ENCODE peak calls at places on chromosome 5, in four cellular contexts. J is kidney, N is left ventricle myocardium inferior, I is right atrium auricular region. C is an unnamed sample.

GRCh38 chr5:175658299-175659145 is 651 bp downstream of the HRH2 start:
- DNase-seq in J (no peak), N (no peak), I (no peak), C (peak; percentile 60)

GRCh38 chr5:116600876-116601275 is 26.3 kb upstream of the SEMA6A start:
- DNase-seq in J (no peak), N (no peak), I (no peak), C (no peak)

GRCh38 chr5:69334793-69335268 is 2.2 kb upstream of the CCDC125 start:
- DNase-seq in J (peak; percentile 92), N (peak; percentile 88), I (peak; percentile 85), C (peak; percentile 90)

GRCh38 chr5:137847699-137848098 is 20.0 kb upstream of the MYOT start:
- DNase-seq in J (no peak), N (no peak), I (no peak), C (no peak)

GRCh38 chr5:133757396-133757795 is 145.1 kb upstream of the FSTL4 start:
- DNase-seq in J (no peak), N (no peak), I (no peak), C (no peak)

GRCh38 chr5:137051165-137051564 is 448.0 kb downstream of the SPOCK1 start:
- DNase-seq in J (no peak), N (no peak), I (no peak), C (no peak)

GRCh38 chr5:132052520-132052919 is 7.9 kb upstream of the IL3 start:
- DNase-seq in J (peak; percentile 58), N (peak; percentile 12), I (peak; percentile 38), C (peak; percentile 71)

GRCh38 chr5:126054593-126055347 is 368.4 kb upstream of the GRAMD2B start:
- DNase-seq in J (no peak), N (no peak), I (no peak), C (no peak)

GRCh38 chr5:170597109-170597741 is 93.4 kb downstream of the KCNIP1 start:
- DNase-seq in J (no peak), N (no peak), I (no peak), C (no peak)

GRCh38 chr5:55440188-55440646 is 94.5 kb downstream of the PLPP1 start:
- DNase-seq in J (no peak), N (no peak), I (no peak), C (no peak)

GRCh38 chr5:118224546-118224945 is 763.8 kb downstream of the DTWD2 start:
- DNase-seq in J (no peak), N (no peak), I (no peak), C (no peak)

GRCh38 chr5:65828022-65828421 is 98.4 kb upstream of the ERBIN start:
- DNase-seq in J (no peak), N (no peak), I (no peak), C (no peak)

GRCh38 chr5:172049226-172049796 is 42.9 kb upstream of the FBXW11 start:
- DNase-seq in J (no peak), N (no peak), I (no peak), C (no peak)

GRCh38 chr5:96881511-96882115 is 5.3 kb downstream of the ERAP2 start:
- DNase-seq in J (no peak), N (no peak), I (no peak), C (no peak)

GRCh38 chr5:38551020-38552017 is 5.1 kb downstream of the LIFR start:
- DNase-seq in J (no peak), N (no peak), I (no peak), C (no peak)

GRCh38 chr5:147966829-147967228 is 60.5 kb upstream of the C5orf46 start:
- DNase-seq in J (no peak), N (no peak), I (no peak), C (no peak)

GRCh38 chr5:52769061-52769460 is 18.7 kb upstream of the ITGA1 start:
- DNase-seq in J (no peak), N (no peak), I (no peak), C (no peak)

GRCh38 chr5:33403187-33403586 is 37.6 kb upstream of the TARS1 start:
- DNase-seq in J (no peak), N (no peak), I (no peak), C (no peak)

DNA sequence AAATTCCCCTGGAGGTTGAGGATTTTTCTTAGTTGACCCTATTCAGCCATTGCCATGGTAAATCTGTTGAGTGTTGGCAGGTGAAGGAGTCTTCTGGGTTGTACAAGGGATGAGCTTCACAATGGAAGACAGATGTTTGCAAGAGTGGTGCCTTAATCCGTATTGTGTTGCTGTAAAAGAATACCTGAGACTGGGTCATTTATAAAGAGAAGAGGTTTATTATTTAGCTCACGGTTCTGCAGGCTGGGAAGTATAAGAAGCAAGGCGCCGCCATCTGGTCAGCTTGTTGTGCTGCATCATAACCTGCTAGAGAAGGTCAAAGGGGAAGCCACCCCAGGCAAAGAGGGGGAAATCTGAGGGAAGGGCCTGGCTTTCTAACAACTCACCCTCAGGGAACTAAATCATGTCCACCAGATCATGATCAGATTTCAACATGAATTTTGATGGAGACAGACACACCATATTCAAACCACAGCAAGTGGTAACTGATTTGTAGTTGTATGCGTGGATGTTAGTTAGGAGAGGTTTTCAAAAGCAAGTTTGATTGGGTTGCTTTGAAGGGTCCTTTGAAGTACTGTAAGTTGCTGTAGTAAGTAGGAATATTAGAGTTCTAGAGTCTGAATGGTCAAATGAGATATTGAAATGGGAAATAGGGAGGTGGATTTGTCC is 2.5 kb downstream of the TNPO1 start:
- DNase-seq in J (no peak), N (peak; percentile 58), I (peak; percentile 83), C (peak; percentile 70)
- H3K27ac ChIP-seq in J (no peak overlapping the region), N (no peak overlapping the region), I (no peak overlapping the region), C (no peak overlapping the region)

DNA sequence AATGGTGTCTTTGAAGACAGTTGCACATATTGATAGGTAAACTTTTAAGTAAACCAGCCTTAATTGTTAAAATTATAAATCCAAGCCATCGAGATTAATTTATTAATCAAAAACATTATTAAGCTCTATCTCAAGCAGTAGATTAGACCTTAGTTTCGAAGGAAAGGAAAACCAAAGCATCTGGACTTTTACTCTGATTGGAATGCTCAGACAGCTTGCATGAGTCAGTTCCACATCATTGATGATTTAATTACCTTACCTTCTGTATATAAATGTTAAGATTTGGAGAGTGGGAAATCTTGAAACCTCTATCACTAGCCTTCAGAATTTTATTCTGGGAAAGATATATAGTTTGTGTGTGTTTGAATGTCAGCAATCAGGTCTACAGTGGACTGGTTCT is 23.9 kb downstream of the DCP2 start:
- DNase-seq in J (no peak), N (no peak), I (no peak), C (no peak)
- H3K36me3 ChIP-seq in J (peaks cover 15% of the 10 kb centered on the region), N (peaks cover 41% of the 10 kb centered on the region), I (peaks cover 29% of the 10 kb centered on the region), C (peaks cover 2% of the 10 kb centered on the region)

GRCh38 chr5:54103871-54104270 is 206.5 kb downstream of the ARL15 start:
- DNase-seq in J (no peak), N (no peak), I (no peak), C (no peak)
- H3K9me3 ChIP-seq in J (no peaks in the 10 kb centered on the region), N (no peaks in the 10 kb centered on the region), I (no peaks in the 10 kb centered on the region), C (no peaks in the 10 kb centered on the region)

GRCh38 chr5:180086816-180087426 is 15.4 kb upstream of the RNF130 start:
- DNase-seq in J (no peak), N (no peak), I (peak; percentile 32), C (no peak)
- H3K27ac ChIP-seq in J (no peak overlapping the region), N (no peak overlapping the region), I (no peak overlapping the region), C (no peak overlapping the region)

GRCh38 chr5:150538007-150538917 is 30.3 kb downstream of the NDST1 start:
- DNase-seq in J (peak; percentile 24), N (peak; percentile 42), I (no peak), C (peak; percentile 52)
- H3K36me3 ChIP-seq in J (peaks cover 60% of the 10 kb centered on the region), N (peaks cover 98% of the 10 kb centered on the region), I (peaks cover 87% of the 10 kb centered on the region), C (peaks cover 15% of the 10 kb centered on the region)

GRCh38 chr5:177325868-177326381 is 14.2 kb upstream of the MXD3 start:
- DNase-seq in J (peak; percentile 7), N (no peak), I (no peak), C (peak; percentile 46)
- H3K9me3 ChIP-seq in J (no peaks in the 10 kb centered on the region), N (no peaks in the 10 kb centered on the region), I (no peaks in the 10 kb centered on the region), C (no peaks in the 10 kb centered on the region)

DNA sequence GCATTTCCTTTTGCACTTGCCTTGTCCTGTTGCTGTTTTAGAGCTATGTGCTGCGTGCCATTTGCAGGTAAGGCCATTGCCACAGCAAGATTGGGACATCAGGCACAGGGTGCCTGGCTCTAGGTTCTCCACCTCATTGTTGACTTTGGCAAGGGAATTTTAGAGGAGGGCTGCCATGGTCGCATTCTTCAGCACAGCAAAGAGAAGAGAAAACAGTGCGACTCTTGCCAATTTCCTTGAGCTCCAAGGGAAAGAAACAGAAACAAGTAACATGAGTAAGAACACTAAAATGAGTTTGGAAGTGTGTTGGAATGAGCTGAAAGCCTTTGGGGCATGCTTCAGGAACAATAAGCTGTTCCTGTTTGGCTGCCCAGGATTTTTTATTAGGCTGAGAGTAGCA is 188.1 kb upstream of the IL12B start:
- DNase-seq in J (peak; percentile 66), N (no peak), I (no peak), C (no peak)
- H3K27ac ChIP-seq in J (no peak overlapping the region), N (no peak overlapping the region), I (no peak overlapping the region), C (peak overlapping the region; percentile 92)

DNA sequence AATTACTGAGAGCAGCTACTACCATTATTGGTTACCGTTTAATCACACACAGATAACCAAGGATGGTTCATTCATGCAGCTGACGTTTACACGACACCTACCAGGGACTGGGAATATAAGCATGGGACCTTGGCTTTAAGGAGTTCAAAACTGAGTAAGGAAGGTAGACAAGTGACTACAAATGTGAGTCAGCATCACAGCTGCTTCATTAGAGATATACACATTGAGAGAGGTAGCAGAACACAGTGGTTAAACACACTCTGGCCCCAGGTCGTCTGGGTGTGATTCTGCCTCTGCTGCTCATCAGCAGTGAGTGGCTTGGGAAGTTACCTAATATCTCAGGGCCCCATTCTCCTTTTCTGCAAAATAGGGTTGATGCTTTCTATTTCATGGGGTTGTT is 268.6 kb downstream of the NR3C1 start:
- DNase-seq in J (no peak), N (no peak), I (no peak), C (no peak)
- H3K36me3 ChIP-seq in J (no peaks in the 10 kb centered on the region), N (peaks cover 20% of the 10 kb centered on the region), I (peaks cover 9% of the 10 kb centered on the region), C (peaks cover 2% of the 10 kb centered on the region)

C was measured in aorta.